ENCODE peak calls at places on chromosomes 7 and 10, in five cellular contexts. N is neuronal stem cell, F is H1, P is H9, V is mesendoderm. Q is an unnamed sample.

GRCh38 chr10:125661418-125661941 is 21.5 kb downstream of the TEX36 start:
- DNase-seq in V (no peak), F (no peak), P (no peak), N (no peak), Q (no peak)

GRCh38 chr7:66500087-66500486 is 128.6 kb upstream of the KCTD7 start:
- DNase-seq in P (no peak), F (no peak), V (peak), N (no peak), Q (no peak)

GRCh38 chr10:57849726-57850357 is 417.9 kb downstream of the IPMK start:
- DNase-seq in V (no peak), P (no peak), N (no peak), F (no peak), Q (peak)

GRCh38 chr7:97868314-97868713 is 3.9 kb downstream of the ASNS start:
- DNase-seq in V (no peak), N (no peak), P (no peak), F (no peak), Q (no peak)

GRCh38 chr7:100832281-100832633 is 4.9 kb upstream of the EPHB4 start:
- DNase-seq in P (no peak), V (no peak), N (no peak), F (no peak), Q (no peak)

GRCh38 chr10:122233857-122234348 is 37.2 kb upstream of the BTBD16 start:
- DNase-seq in P (no peak), V (no peak), N (no peak), F (no peak), Q (no peak)

GRCh38 chr7:85890244-85890811 is 703.5 kb upstream of the SEMA3D start:
- DNase-seq in F (no peak), N (peak), P (no peak), V (peak), Q (peak)

GRCh38 chr7:31416381-31416780 is 75.9 kb upstream of the NEUROD6 start:
- DNase-seq in F (no peak), P (no peak), N (no peak), V (no peak), Q (no peak)

GRCh38 chr7:148979827-148980226 is 48.5 kb downstream of the PDIA4 start:
- DNase-seq in N (no peak), V (no peak), F (no peak), P (no peak), Q (no peak)

GRCh38 chr10:99807786-99808185 is 25.3 kb downstream of the ABCC2 start:
- DNase-seq in V (no peak), P (no peak), F (no peak), N (no peak), Q (no peak)

GRCh38 chr10:451021-451471 is 238.4 kb downstream of the DIP2C start:
- DNase-seq in F (no peak), V (no peak), N (no peak), P (no peak), Q (no peak)

GRCh38 chr7:97006951-97007861 is 1.9 kb downstream of the DLX6 start:
- DNase-seq in F (peak), V (peak), N (peak), P (peak), Q (no peak)

GRCh38 chr7:51082096-51082840 is 234.3 kb downstream of the COBL start:
- DNase-seq in V (no peak), F (no peak), P (no peak), N (no peak), Q (no peak)

GRCh38 chr10:50600286-50600685 is 23.5 kb downstream of the SGMS1 start:
- DNase-seq in F (no peak), N (no peak), V (no peak), P (no peak), Q (no peak)

GRCh38 chr7:142760071-142760642 is 10.6 kb upstream of the PRSS2 start:
- DNase-seq in V (peak), N (no peak), P (no peak), F (no peak), Q (no peak)

GRCh38 chr10:124063736-124064135 is 29.7 kb downstream of the CHST15 start:
- DNase-seq in V (no peak), F (no peak), N (no peak), P (no peak), Q (peak)

GRCh38 chr7:151537818-151538561 is 18.3 kb upstream of the RHEB start:
- DNase-seq in V (no peak), N (no peak), F (no peak), P (no peak), Q (peak)

GRCh38 chr10:78510566-78511323 is 477.1 kb downstream of the RPS24 start:
- DNase-seq in P (no peak), N (no peak), V (peak), F (no peak), Q (no peak)

GRCh38 chr7:22361795-22362194 is 4.8 kb upstream of the RAPGEF5 start:
- DNase-seq in F (no peak), V (no peak), P (no peak), N (no peak), Q (peak)

GRCh38 chr7:97479740-97480290 is 252.1 kb upstream of the TAC1 start:
- DNase-seq in F (no peak), P (no peak), V (no peak), N (no peak), Q (no peak)

GRCh38 chr7:45001138-45001694 is 1.2 kb downstream of the CCM2 start:
- DNase-seq in F (no peak), N (no peak), V (peak), P (peak), Q (no peak)

GRCh38 chr7:25389489-25390106 is 161.3 kb upstream of the NPVF start:
- DNase-seq in P (no peak), V (peak), N (peak), F (no peak), Q (peak)

GRCh38 chr10:86644412-86645110 is 9.8 kb upstream of the OPN4 start:
- DNase-seq in N (no peak), V (peak), P (peak), F (peak), Q (peak)

GRCh38 chr7:120402368-120402767 is 129.4 kb downstream of the KCND2 start:
- DNase-seq in V (no peak), F (no peak), P (no peak), N (no peak), Q (peak)

GRCh38 chr7:103573479-103574058 is 127.6 kb upstream of the SLC26A5 start:
- DNase-seq in F (no peak), P (no peak), N (peak), V (peak), Q (peak)

GRCh38 chr7:117111532-117111931 is 158.2 kb downstream of the ST7 start:
- DNase-seq in V (no peak), P (no peak), F (no peak), N (no peak), Q (no peak)
- H3K18ac ChIP-seq in V (no peak), P (no peak), F (no peak), N (no peak), Q (no peak)

GRCh38 chr10:91409069-91409868 is 875 bp upstream of the HECTD2 start:
- DNase-seq in F (no peak), N (peak), V (peak), P (peak), Q (peak)

GRCh38 chr10:91412688-91413087 is 2.5 kb downstream of the HECTD2 start:
- DNase-seq in V (peak), N (no peak), F (no peak), P (no peak), Q (no peak)

GRCh38 chr10:91406322-91406721 is 3.8 kb upstream of the HECTD2 start:
- DNase-seq in N (no peak), V (no peak), P (no peak), F (no peak), Q (no peak)

GRCh38 chr10:91409869-91410637 is at the start of gene HECTD2:
- DNase-seq in N (peak), F (peak), V (peak), P (peak), Q (peak)

DNA sequence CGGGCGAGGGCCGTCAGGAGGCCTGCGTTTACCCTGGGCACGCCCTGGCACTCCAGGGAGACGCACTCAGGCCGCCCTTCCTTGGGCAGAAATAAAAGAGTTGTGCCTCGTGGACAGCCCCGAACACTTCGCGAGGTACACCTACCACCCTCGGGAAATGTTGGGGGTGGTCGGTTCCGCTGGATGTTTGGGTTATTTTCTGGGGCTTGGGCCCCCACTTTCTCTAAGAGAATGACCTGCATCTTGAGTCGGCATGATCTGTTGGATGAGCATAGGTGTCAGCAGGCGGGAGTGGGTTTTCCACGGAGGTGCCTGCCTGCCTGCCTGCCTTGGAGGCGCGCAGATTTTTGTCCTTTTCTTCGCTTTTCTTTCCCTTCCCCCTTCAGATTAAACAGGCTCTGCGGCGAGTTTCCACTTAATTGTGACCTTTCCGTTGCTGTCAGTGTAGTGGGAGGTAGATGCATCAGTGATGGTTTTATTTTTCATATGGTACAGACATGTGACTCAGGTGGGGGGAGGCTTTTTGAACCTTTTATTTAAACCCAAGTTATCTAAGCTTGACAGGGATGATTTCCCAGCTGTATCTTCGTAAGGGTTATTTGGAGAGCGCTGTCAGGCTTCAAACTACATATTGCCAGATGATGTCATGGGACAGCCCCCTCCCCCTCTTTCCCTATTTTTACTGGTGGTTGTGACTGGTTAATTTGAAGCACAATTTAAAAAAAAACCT is 659 bp downstream of the HECTD2 start:
- DNase-seq in V (peak), F (no peak), N (no peak), P (no peak), Q (peak)
- H3K18ac ChIP-seq in V (peak), F (peak), N (peak), P (no peak), Q (peak)

GRCh38 chr10:72319416-72320254 is 35.1 kb downstream of the DNAJB12 start:
- DNase-seq in V (peak), F (peak), P (peak), N (no peak), Q (peak)

GRCh38 chr10:72322280-72323058 is 32.2 kb downstream of the DNAJB12 start:
- DNase-seq in N (no peak), V (peak), P (no peak), F (no peak), Q (no peak)

GRCh38 chr10:72322030-72322279 is 32.8 kb downstream of the DNAJB12 start:
- DNase-seq in N (no peak), P (no peak), V (no peak), F (no peak), Q (no peak)

GRCh38 chr10:72320676-72321247 is 34.0 kb downstream of the DNAJB12 start:
- DNase-seq in F (peak), N (no peak), V (peak), P (peak), Q (peak)

GRCh38 chr10:72321248-72322029 is 33.3 kb downstream of the DNAJB12 start:
- DNase-seq in V (peak), P (no peak), F (no peak), N (no peak), Q (no peak)
- H3K18ac ChIP-seq in V (peak), P (peak), F (peak), N (peak), Q (peak)

GRCh38 chr7:107046511-107047259 is 2.2 kb downstream of the PRKAR2B start:
- DNase-seq in F (no peak), P (no peak), V (no peak), N (no peak), Q (no peak)

GRCh38 chr7:107043916-107044346 is 574 bp upstream of the PRKAR2B start:
- DNase-seq in V (no peak), F (no peak), N (no peak), P (no peak), Q (peak)

GRCh38 chr7:107045980-107046379 is 1.5 kb downstream of the PRKAR2B start:
- DNase-seq in F (no peak), P (no peak), V (no peak), N (no peak), Q (peak)

GRCh38 chr7:107044347-107045194 is at the start of gene PRKAR2B:
- DNase-seq in F (peak), P (peak), N (peak), V (peak), Q (peak)

GRCh38 chr7:107045195-107045960 is 873 bp downstream of the PRKAR2B start:
- DNase-seq in V (peak), P (no peak), N (peak), F (no peak), Q (peak)
- H3K18ac ChIP-seq in V (peak), P (no peak), N (peak), F (peak), Q (peak)